ENCODE peak calls at places on chromosomes 13 and 19, in nine cellular contexts. F, I, T, C, G, O, B, D and A are unnamed samples.
A peak's percentile ranks its signal among the peaks of the same experiment; 100 is the strongest.

GRCh38 chr19:47819841-47820244 is 1.9 kb upstream of the CRX start:
- DNase-seq in F (no peak), I (no peak), T (no peak), C (no peak), G (no peak), O (no peak), B (no peak), D (no peak), A (no peak)

GRCh38 chr19:28961772-28962500 is 251.0 kb downstream of the UQCRFS1 start:
- DNase-seq in F (no peak), I (no peak), T (no peak), C (no peak), G (peak; percentile 81), O (no peak), B (no peak), D (no peak), A (no peak)

GRCh38 chr19:50513746-50514345 is at the start of gene ASPDH:
- DNase-seq in F (no peak), I (no peak), T (no peak), C (no peak), G (no peak), O (no peak), B (no peak), D (peak; percentile 53), A (no peak)

GRCh38 chr19:33616346-33616745 is 5.4 kb upstream of the CHST8 start:
- DNase-seq in F (no peak), I (no peak), T (no peak), C (no peak), G (no peak), O (no peak), B (no peak), D (no peak), A (no peak)

GRCh38 chr19:14558370-14559066 is 13.3 kb downstream of the NDUFB7 start:
- DNase-seq in F (no peak), I (no peak), T (no peak), C (no peak), G (no peak), O (no peak), B (no peak), D (no peak), A (no peak)

GRCh38 chr13:29846475-29847256 is 3.8 kb downstream of the UBL3 start:
- DNase-seq in F (no peak), I (no peak), T (no peak), C (no peak), G (no peak), O (no peak), B (no peak), D (no peak), A (peak; percentile 33)

GRCh38 chr13:80577951-80578670 is 237.2 kb upstream of the SPRY2 start:
- DNase-seq in F (no peak), I (no peak), T (no peak), C (no peak), G (peak; percentile 4), O (no peak), B (no peak), D (no peak), A (no peak)

GRCh38 chr13:27396252-27396846 is 28.1 kb upstream of the GTF3A start:
- DNase-seq in F (no peak), I (peak; percentile 65), T (no peak), C (no peak), G (peak; percentile 24), O (no peak), B (no peak), D (no peak), A (no peak)